ENCODE peak calls at places on chromosomes 11 and 22, in five cellular contexts. R, H, Q, I and P are unnamed samples. For H3K36me3, the result is how much of the 10 kb centered on the place peaks cover.

GRCh38 chr22:37802310-37803194 is 5.2 kb upstream of the GCAT start:
- DNase-seq in R (peak), H (peak), I (no peak), Q (no peak), P (peak)

GRCh38 chr11:18065572-18065971 is 19.5 kb upstream of the TPH1 start:
- DNase-seq in Q (no peak), R (no peak), H (no peak), I (no peak), P (no peak)

GRCh38 chr11:10597877-10598341 is 29.4 kb upstream of the LYVE1 start:
- DNase-seq in H (no peak), I (no peak), Q (no peak), R (no peak), P (no peak)

GRCh38 chr11:110491577-110492352 is 62.0 kb downstream of the FDX1 start:
- DNase-seq in Q (no peak), R (no peak), H (no peak), I (no peak), P (no peak)

GRCh38 chr22:46977656-46978343 is 215.3 kb downstream of the TBC1D22A start:
- DNase-seq in R (no peak), Q (no peak), H (no peak), I (peak), P (no peak)

GRCh38 chr22:37503850-37504249 is 15.4 kb downstream of the CARD10 start:
- DNase-seq in H (no peak), R (no peak), I (peak), Q (no peak), P (peak)

GRCh38 chr22:22682807-22683667 is 38.6 kb downstream of the GGTLC2 start:
- DNase-seq in H (no peak), I (no peak), R (no peak), Q (no peak), P (no peak)

GRCh38 chr11:63811522-63811921 is 1.7 kb upstream of the SPINDOC start:
- DNase-seq in Q (no peak), R (no peak), H (no peak), I (no peak), P (no peak)

GRCh38 chr11:93145381-93145780 is 52.4 kb downstream of the SLC36A4 start:
- DNase-seq in Q (no peak), H (no peak), I (no peak), R (no peak), P (no peak)

GRCh38 chr11:108216988-108217387 is 5.5 kb downstream of the NPAT start:
- DNase-seq in I (no peak), Q (no peak), H (no peak), R (no peak), P (no peak)

GRCh38 chr11:74634537-74634936 is 42.2 kb downstream of the POLD3 start:
- DNase-seq in I (no peak), H (peak), Q (no peak), R (no peak), P (no peak)

GRCh38 chr22:17884084-17884483 is 109.8 kb upstream of the BID start:
- DNase-seq in R (no peak), Q (no peak), H (no peak), I (no peak), P (no peak)

GRCh38 chr11:23897453-23898289 is 599.2 kb upstream of the LUZP2 start:
- DNase-seq in R (no peak), H (peak), I (no peak), Q (no peak), P (no peak)

GRCh38 chr11:82305123-82305522 is 428.5 kb downstream of the FAM181B start:
- DNase-seq in Q (no peak), R (no peak), I (no peak), H (peak), P (no peak)

GRCh38 chr11:4065601-4066377 is 28.8 kb upstream of the RRM1 start:
- DNase-seq in R (no peak), H (no peak), I (no peak), Q (no peak), P (no peak)
- H3K27ac ChIP-seq in R (no peak), H (no peak), I (no peak), Q (no peak), P (no peak)

GRCh38 chr11:66653123-66653522 is 14.6 kb downstream of the RBM4 start:
- DNase-seq in Q (no peak), H (no peak), I (no peak), R (no peak), P (no peak)
- H3K36me3 ChIP-seq in Q (under half), H (under half), I (under half), R (half or more), P (half or more)

GRCh38 chr11:121657191-121657590 is 204.4 kb upstream of the SORL1-AS1 start:
- DNase-seq in Q (no peak), R (no peak), H (no peak), I (no peak), P (no peak)

GRCh38 chr11:121652982-121653381 is 200.2 kb upstream of the SORL1-AS1 start:
- DNase-seq in R (no peak), I (no peak), H (peak), Q (no peak), P (no peak)

GRCh38 chr11:121655481-121656332 is 202.9 kb upstream of the SORL1-AS1 start:
- DNase-seq in Q (peak), H (peak), I (peak), R (peak), P (peak)

GRCh38 chr11:121656333-121657090 is 203.7 kb upstream of the SORL1-AS1 start:
- DNase-seq in R (no peak), H (peak), Q (no peak), I (peak), P (no peak)

GRCh38 chr11:121654506-121655480 is 202.0 kb upstream of the SORL1-AS1 start:
- DNase-seq in H (no peak), R (no peak), Q (no peak), I (no peak), P (no peak)
- H3K4me3 ChIP-seq in H (peak), R (peak), Q (peak), I (no peak), P (peak)

GRCh38 chr11:119382101-119382500 is 611 bp upstream of the USP2 start:
- DNase-seq in I (no peak), R (no peak), H (no peak), Q (no peak), P (no peak)

GRCh38 chr11:119380160-119380815 is 1.2 kb downstream of the USP2 start:
- DNase-seq in I (peak), H (no peak), Q (no peak), R (no peak), P (no peak)

GRCh38 chr11:119378851-119379465 is 2.5 kb downstream of the USP2 start:
- DNase-seq in R (no peak), Q (no peak), I (no peak), H (no peak), P (no peak)

GRCh38 chr11:119381186-119381988 is at the start of gene USP2:
- DNase-seq in Q (peak), R (peak), H (peak), I (peak), P (peak)

DNA sequence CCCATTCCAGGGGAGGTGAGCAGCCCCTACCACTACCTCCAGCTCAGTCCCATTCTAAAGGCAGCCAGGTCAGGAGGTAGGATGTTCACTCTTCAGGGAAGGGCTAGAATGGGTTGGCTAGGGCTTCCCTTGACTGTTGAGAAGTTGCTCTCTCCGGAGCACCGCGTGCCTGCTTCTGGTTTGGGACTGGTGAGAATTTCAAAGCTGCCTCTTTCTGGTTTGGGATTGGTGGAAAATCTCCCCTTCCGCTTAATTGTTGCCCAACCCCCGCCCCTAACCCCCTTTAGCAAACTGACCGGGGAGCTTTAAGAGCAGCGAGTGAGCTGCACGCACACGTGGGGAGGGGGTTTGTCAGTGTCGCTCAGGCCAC is 689 bp downstream of the USP2 start:
- DNase-seq in I (no peak), Q (no peak), H (peak), R (no peak), P (no peak)
- H3K27ac ChIP-seq in I (peak), Q (no peak), H (peak), R (no peak), P (no peak)